ENCODE peak calls at places on chromosomes 1 and 21, in eight cellular contexts. One of them, this sample, is unnamed.
A peak's percentile ranks its signal among the peaks of the same experiment; 100 is the strongest.

GRCh38 chr1:117810553-117810952 is 118.9 kb downstream of the GDAP2 start:
- DNase-seq in uterus: no peak
- DNase-seq in tibial artery: no peak
- DNase-seq in heart left ventricle: no peak
- DNase-seq in cardiac muscle cell: no peak
- DNase-seq in prostate gland: no peak
- DNase-seq in DND-41: peak; percentile 73
- DNase-seq in sigmoid colon: no peak
- DNase-seq in this sample: no peak

GRCh38 chr1:232472485-232473041 is 157.4 kb downstream of the SIPA1L2 start:
- DNase-seq in uterus: no peak
- DNase-seq in tibial artery: no peak
- DNase-seq in heart left ventricle: no peak
- DNase-seq in cardiac muscle cell: no peak
- DNase-seq in prostate gland: no peak
- DNase-seq in DND-41: no peak
- DNase-seq in sigmoid colon: no peak
- DNase-seq in this sample: no peak

GRCh38 chr1:172287207-172287606 is 133.3 kb upstream of the C1orf105 start:
- DNase-seq in uterus: peak; percentile 75
- DNase-seq in tibial artery: peak; percentile 79
- DNase-seq in heart left ventricle: peak; percentile 81
- DNase-seq in cardiac muscle cell: no peak
- DNase-seq in prostate gland: no peak
- DNase-seq in DND-41: no peak
- DNase-seq in sigmoid colon: peak; percentile 87
- DNase-seq in this sample: no peak

GRCh38 chr1:163928649-163929048 is 606.9 kb downstream of the NUF2 start:
- DNase-seq in uterus: no peak
- DNase-seq in tibial artery: no peak
- DNase-seq in heart left ventricle: no peak
- DNase-seq in cardiac muscle cell: no peak
- DNase-seq in prostate gland: no peak
- DNase-seq in DND-41: no peak
- DNase-seq in sigmoid colon: no peak
- DNase-seq in this sample: no peak

GRCh38 chr1:205939690-205940330 is 3.4 kb downstream of the SLC26A9 start:
- DNase-seq in uterus: no peak
- DNase-seq in tibial artery: no peak
- DNase-seq in heart left ventricle: peak; percentile 45
- DNase-seq in cardiac muscle cell: peak; percentile 63
- DNase-seq in prostate gland: no peak
- DNase-seq in DND-41: peak; percentile 20
- DNase-seq in sigmoid colon: no peak
- DNase-seq in this sample: no peak

GRCh38 chr1:33635336-33636012 is 163.0 kb downstream of the ZSCAN20 start:
- DNase-seq in uterus: no peak
- DNase-seq in tibial artery: no peak
- DNase-seq in heart left ventricle: no peak
- DNase-seq in cardiac muscle cell: no peak
- DNase-seq in prostate gland: no peak
- DNase-seq in DND-41: no peak
- DNase-seq in sigmoid colon: no peak
- DNase-seq in this sample: no peak

GRCh38 chr1:220880726-220881506 is 1.7 kb downstream of the HLX start:
- DNase-seq in uterus: peak; percentile 42
- DNase-seq in tibial artery: peak; percentile 79
- DNase-seq in heart left ventricle: peak; percentile 79
- DNase-seq in cardiac muscle cell: no peak
- DNase-seq in prostate gland: no peak
- DNase-seq in DND-41: no peak
- DNase-seq in sigmoid colon: peak; percentile 96
- DNase-seq in this sample: no peak

GRCh38 chr1:108708726-108709660 is 3.7 kb upstream of the FNDC7 start:
- DNase-seq in uterus: no peak
- DNase-seq in tibial artery: no peak
- DNase-seq in heart left ventricle: no peak
- DNase-seq in cardiac muscle cell: no peak
- DNase-seq in prostate gland: no peak
- DNase-seq in DND-41: peak; percentile 41
- DNase-seq in sigmoid colon: no peak
- DNase-seq in this sample: peak; percentile 67

GRCh38 chr21:42523941-42524340 is 10.3 kb downstream of the SLC37A1 start:
- DNase-seq in uterus: no peak
- DNase-seq in tibial artery: peak; percentile 42
- DNase-seq in heart left ventricle: no peak
- DNase-seq in cardiac muscle cell: no peak
- DNase-seq in prostate gland: peak; percentile 82
- DNase-seq in DND-41: no peak
- DNase-seq in sigmoid colon: peak; percentile 52
- DNase-seq in this sample: no peak

GRCh38 chr1:2301607-2302291 is 73.6 kb downstream of the SKI start:
- DNase-seq in uterus: no peak
- DNase-seq in tibial artery: no peak
- DNase-seq in heart left ventricle: no peak
- DNase-seq in cardiac muscle cell: no peak
- DNase-seq in prostate gland: no peak
- DNase-seq in DND-41: no peak
- DNase-seq in sigmoid colon: no peak
- DNase-seq in this sample: no peak

GRCh38 chr1:38274974-38275373 is 228.4 kb upstream of the POU3F1 start:
- DNase-seq in uterus: no peak
- DNase-seq in tibial artery: no peak
- DNase-seq in heart left ventricle: peak; percentile 42
- DNase-seq in cardiac muscle cell: no peak
- DNase-seq in prostate gland: no peak
- DNase-seq in DND-41: no peak
- DNase-seq in sigmoid colon: peak; percentile 46
- DNase-seq in this sample: no peak

GRCh38 chr1:92749024-92749634 is 35.8 kb downstream of the EVI5 start:
- DNase-seq in uterus: no peak
- DNase-seq in tibial artery: no peak
- DNase-seq in heart left ventricle: no peak
- DNase-seq in cardiac muscle cell: peak; percentile 47
- DNase-seq in prostate gland: peak; percentile 15
- DNase-seq in DND-41: peak; percentile 64
- DNase-seq in sigmoid colon: no peak
- DNase-seq in this sample: peak; percentile 30

GRCh38 chr1:212853658-212854057 is 4.4 kb upstream of the FLVCR1 start:
- DNase-seq in uterus: no peak
- DNase-seq in tibial artery: no peak
- DNase-seq in heart left ventricle: no peak
- DNase-seq in cardiac muscle cell: no peak
- DNase-seq in prostate gland: no peak
- DNase-seq in DND-41: no peak
- DNase-seq in sigmoid colon: no peak
- DNase-seq in this sample: no peak

GRCh38 chr1:17553970-17554369 is 14.5 kb downstream of the ARHGEF10L start:
- DNase-seq in uterus: no peak
- DNase-seq in tibial artery: peak; percentile 84
- DNase-seq in heart left ventricle: no peak
- DNase-seq in cardiac muscle cell: no peak
- DNase-seq in prostate gland: no peak
- DNase-seq in DND-41: no peak
- DNase-seq in sigmoid colon: no peak
- DNase-seq in this sample: no peak

GRCh38 chr1:119752592-119752991 is 16.1 kb downstream of the HMGCS2 start:
- DNase-seq in uterus: no peak
- DNase-seq in tibial artery: no peak
- DNase-seq in heart left ventricle: no peak
- DNase-seq in cardiac muscle cell: no peak
- DNase-seq in prostate gland: no peak
- DNase-seq in DND-41: no peak
- DNase-seq in sigmoid colon: no peak
- DNase-seq in this sample: no peak

GRCh38 chr21:14403681-14404318 is 20.9 kb upstream of the HSPA13 start:
- DNase-seq in uterus: no peak
- DNase-seq in tibial artery: no peak
- DNase-seq in heart left ventricle: no peak
- DNase-seq in cardiac muscle cell: peak; percentile 25
- DNase-seq in prostate gland: no peak
- DNase-seq in DND-41: peak; percentile 20
- DNase-seq in sigmoid colon: no peak
- DNase-seq in this sample: peak; percentile 33

GRCh38 chr1:156489166-156489934 is 11.2 kb downstream of the MEF2D start:
- DNase-seq in uterus: no peak
- DNase-seq in tibial artery: no peak
- DNase-seq in heart left ventricle: peak; percentile 85
- DNase-seq in cardiac muscle cell: peak; percentile 91
- DNase-seq in prostate gland: no peak
- DNase-seq in DND-41: peak; percentile 74
- DNase-seq in sigmoid colon: peak; percentile 89
- DNase-seq in this sample: peak; percentile 31

GRCh38 chr1:56248138-56248537 is 331.2 kb downstream of the PLPP3 start:
- DNase-seq in uterus: no peak
- DNase-seq in tibial artery: no peak
- DNase-seq in heart left ventricle: no peak
- DNase-seq in cardiac muscle cell: no peak
- DNase-seq in prostate gland: no peak
- DNase-seq in DND-41: no peak
- DNase-seq in sigmoid colon: no peak
- DNase-seq in this sample: no peak

GRCh38 chr1:145927916-145928647 is 798 bp upstream of the RBM8A start:
- DNase-seq in uterus: no peak
- DNase-seq in tibial artery: no peak
- DNase-seq in heart left ventricle: no peak
- DNase-seq in cardiac muscle cell: no peak
- DNase-seq in prostate gland: no peak
- DNase-seq in DND-41: peak; percentile 36
- DNase-seq in sigmoid colon: no peak
- DNase-seq in this sample: no peak

DNA sequence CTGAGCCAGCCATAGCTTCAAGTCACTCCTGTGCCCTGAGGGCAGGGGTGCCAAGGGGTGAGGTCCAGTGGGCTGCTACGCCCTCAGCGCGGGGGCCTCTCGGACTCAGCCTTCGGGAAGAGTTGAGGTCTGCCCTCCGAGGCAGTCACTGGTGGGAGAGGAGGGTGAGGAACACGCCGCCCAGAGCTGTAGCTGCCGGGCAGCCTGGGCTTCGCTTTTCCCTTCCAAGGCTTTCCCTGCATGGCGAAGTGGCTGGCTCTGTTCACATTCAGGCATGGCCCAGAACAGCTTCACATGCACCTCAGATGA is 43.0 kb upstream of the C1orf174 start:
- DNase-seq in uterus: no peak
- DNase-seq in tibial artery: no peak
- DNase-seq in heart left ventricle: no peak
- DNase-seq in cardiac muscle cell: no peak
- DNase-seq in prostate gland: no peak
- DNase-seq in DND-41: no peak
- DNase-seq in sigmoid colon: no peak
- DNase-seq in this sample: no peak
- H3K27me3 ChIP-seq in uterus: no peaks in the 10 kb centered on the region
- H3K27me3 ChIP-seq in tibial artery: peaks cover 70% of the 10 kb centered on the region
- H3K27me3 ChIP-seq in heart left ventricle: no peaks in the 10 kb centered on the region
- H3K27me3 ChIP-seq in cardiac muscle cell: no peaks in the 10 kb centered on the region
- H3K27me3 ChIP-seq in prostate gland: peaks cover 8% of the 10 kb centered on the region
- H3K27me3 ChIP-seq in DND-41: no peaks in the 10 kb centered on the region
- H3K27me3 ChIP-seq in sigmoid colon: peaks cover 4% of the 10 kb centered on the region
- H3K27me3 ChIP-seq in this sample: no peaks in the 10 kb centered on the region

GRCh38 chr1:159880435-159880834 is 18.0 kb upstream of the VSIG8 start:
- DNase-seq in uterus: no peak
- DNase-seq in tibial artery: no peak
- DNase-seq in heart left ventricle: no peak
- DNase-seq in cardiac muscle cell: no peak
- DNase-seq in prostate gland: no peak
- DNase-seq in DND-41: no peak
- DNase-seq in sigmoid colon: no peak
- DNase-seq in this sample: no peak
- H3K4me3 ChIP-seq in uterus: no peak overlapping the region
- H3K4me3 ChIP-seq in tibial artery: no peak overlapping the region
- H3K4me3 ChIP-seq in heart left ventricle: no peak overlapping the region
- H3K4me3 ChIP-seq in cardiac muscle cell: no peak overlapping the region
- H3K4me3 ChIP-seq in prostate gland: no peak overlapping the region
- H3K4me3 ChIP-seq in DND-41: no peak overlapping the region
- H3K4me3 ChIP-seq in sigmoid colon: no peak overlapping the region
- H3K4me3 ChIP-seq in this sample: no peak overlapping the region

GRCh38 chr1:90717356-90717664 is 208 bp upstream of the BARHL2 start:
- DNase-seq in uterus: no peak
- DNase-seq in tibial artery: no peak
- DNase-seq in heart left ventricle: no peak
- DNase-seq in cardiac muscle cell: no peak
- DNase-seq in prostate gland: no peak
- DNase-seq in DND-41: no peak
- DNase-seq in sigmoid colon: no peak
- DNase-seq in this sample: no peak
- H3K27me3 ChIP-seq in uterus: peaks cover 92% of the 10 kb centered on the region
- H3K27me3 ChIP-seq in tibial artery: peaks cover 98% of the 10 kb centered on the region
- H3K27me3 ChIP-seq in heart left ventricle: peaks cover 78% of the 10 kb centered on the region
- H3K27me3 ChIP-seq in cardiac muscle cell: peaks cover 100% of the 10 kb centered on the region
- H3K27me3 ChIP-seq in prostate gland: peaks cover 59% of the 10 kb centered on the region
- H3K27me3 ChIP-seq in DND-41: no peaks in the 10 kb centered on the region
- H3K27me3 ChIP-seq in sigmoid colon: peaks cover 100% of the 10 kb centered on the region
- H3K27me3 ChIP-seq in this sample: peaks cover 76% of the 10 kb centered on the region

DNA sequence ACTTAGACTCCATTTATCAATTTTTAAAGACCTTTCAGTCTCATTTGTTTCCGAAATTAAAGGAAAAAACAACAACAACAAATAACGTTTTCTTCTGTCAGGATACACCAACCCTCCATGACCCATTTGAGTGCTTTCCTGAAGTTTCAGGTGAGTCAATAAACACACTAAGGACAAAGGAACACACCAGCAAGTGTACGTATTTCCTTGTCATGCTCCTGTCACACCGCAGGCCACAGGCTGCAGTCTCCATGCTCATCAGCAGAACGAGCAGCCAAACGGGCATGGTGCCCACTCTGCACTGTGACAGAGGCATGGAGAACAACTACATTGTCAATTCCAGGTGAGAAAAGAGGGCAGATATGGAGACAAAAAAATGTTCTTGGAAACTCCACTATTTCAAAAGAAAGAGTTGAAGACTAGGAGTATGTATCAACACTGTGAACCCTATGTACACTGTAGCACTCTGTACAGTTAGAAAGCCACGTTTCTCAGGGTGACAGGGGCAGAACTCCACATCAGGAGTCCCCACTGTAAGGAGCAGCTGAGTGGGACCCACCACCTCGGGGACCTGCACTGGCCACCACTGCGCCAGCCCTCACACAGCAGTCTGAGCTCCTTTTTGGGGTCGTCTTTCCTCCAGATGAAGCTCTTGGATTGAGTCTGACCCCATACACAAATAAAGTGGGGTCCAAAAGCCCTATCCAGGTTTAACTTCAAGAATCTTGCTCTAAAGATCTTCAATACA is 2.6 kb downstream of the PTTG1IP start:
- DNase-seq in uterus: no peak
- DNase-seq in tibial artery: peak; percentile 72
- DNase-seq in heart left ventricle: peak; percentile 86
- DNase-seq in cardiac muscle cell: no peak
- DNase-seq in prostate gland: peak; percentile 61
- DNase-seq in DND-41: no peak
- DNase-seq in sigmoid colon: no peak
- DNase-seq in this sample: peak; percentile 43
- H3K4me3 ChIP-seq in uterus: no peak overlapping the region
- H3K4me3 ChIP-seq in tibial artery: peak overlapping the region; percentile 93
- H3K4me3 ChIP-seq in heart left ventricle: peak overlapping the region; percentile 82
- H3K4me3 ChIP-seq in cardiac muscle cell: peak overlapping the region; percentile 4
- H3K4me3 ChIP-seq in prostate gland: no peak overlapping the region
- H3K4me3 ChIP-seq in DND-41: no peak overlapping the region
- H3K4me3 ChIP-seq in sigmoid colon: peak overlapping the region; percentile 91
- H3K4me3 ChIP-seq in this sample: peak overlapping the region; percentile 67